ENCODE peak calls at places on chromosomes 7 and 10, in nine cellular contexts. K is fibroblast of villous mesenchyme; L is dorsolateral prefrontal cortex; V is RWPE1; G is stimulated activated CD8-positive, alpha-beta memory T cell treated with anti-CD3 and anti-CD28 coated beads, Interleukin-4, amount 100 ng/mL, for 24 hours; F is cardiac muscle cell; P is nucleus accumbens; U is activated naive CD4-positive, alpha-beta T cell treated with anti-CD3 and anti-CD28 coated beads, Interleukin-2, amount 10 ng/mL, durations not matched to agents 7 days and 5 days; J is anterior cingulate cortex. X is an unnamed sample.
A peak's percentile ranks its signal among the peaks of the same experiment; 100 is the strongest.

GRCh38 chr10:120349069-120349468 is 108.0 kb upstream of the PLPP4 start:
- DNase-seq in K (no peak), L (no peak), V (no peak), G (no peak), F (no peak), P (no peak), U (no peak), J (no peak), X (no peak)

GRCh38 chr7:58086871-58087535 is 637.0 kb downstream of the ZNF716 start:
- DNase-seq in K (no peak), L (no peak), V (no peak), G (no peak), F (no peak), P (no peak), U (no peak), J (no peak), X (no peak)

GRCh38 chr10:16518822-16519221 is 2.9 kb downstream of the C1QL3 start:
- DNase-seq in K (no peak), L (no peak), V (no peak), G (no peak), F (no peak), P (no peak), U (no peak), J (no peak), X (no peak)

GRCh38 chr7:149741629-149742028 is 31.8 kb downstream of the ZNF467 start:
- DNase-seq in K (no peak), L (peak; percentile 66), V (no peak), G (no peak), F (no peak), P (peak; percentile 25), U (no peak), J (peak; percentile 58), X (no peak)

GRCh38 chr7:49639068-49639593 is 134.3 kb upstream of the VWC2 start:
- DNase-seq in K (no peak), L (no peak), V (peak; percentile 8), G (no peak), F (no peak), P (no peak), U (no peak), J (no peak), X (no peak)

GRCh38 chr7:105245398-105246099 is 143.2 kb downstream of the SRPK2 start:
- DNase-seq in K (no peak), L (no peak), V (no peak), G (no peak), F (no peak), P (no peak), U (no peak), J (no peak), X (no peak)

GRCh38 chr7:82036146-82036886 is 266.5 kb upstream of the HGF start:
- DNase-seq in K (peak; percentile 59), L (no peak), V (no peak), G (no peak), F (no peak), P (no peak), U (no peak), J (no peak), X (no peak)

GRCh38 chr7:24456526-24457214 is 116.6 kb upstream of the PALS2 start:
- DNase-seq in K (peak; percentile 1), L (no peak), V (no peak), G (no peak), F (no peak), P (peak; percentile 15), U (no peak), J (no peak), X (no peak)

GRCh38 chr10:92241158-92241500 is 49.7 kb downstream of the CPEB3 start:
- DNase-seq in K (no peak), L (no peak), V (peak; percentile 38), G (no peak), F (peak; percentile 67), P (peak; percentile 50), U (no peak), J (no peak), X (no peak)

GRCh38 chr7:140645166-140645565 is 4.6 kb upstream of the DENND2A start:
- DNase-seq in K (no peak), L (no peak), V (no peak), G (no peak), F (no peak), P (no peak), U (peak; percentile 38), J (no peak), X (no peak)

GRCh38 chr7:78787854-78788253 is 665.6 kb downstream of the MAGI2 start:
- DNase-seq in K (no peak), L (no peak), V (peak; percentile 8), G (no peak), F (no peak), P (no peak), U (no peak), J (no peak), X (no peak)

GRCh38 chr10:28367865-28368541 is 65.1 kb upstream of the MPP7 start:
- DNase-seq in K (no peak), L (no peak), V (peak; percentile 14), G (peak; percentile 26), F (no peak), P (no peak), U (peak; percentile 81), J (no peak), X (no peak)

GRCh38 chr7:6160191-6160623 is 112.2 kb downstream of the CYTH3 start:
- DNase-seq in K (peak; percentile 88), L (peak; percentile 62), V (peak; percentile 55), G (no peak), F (peak; percentile 69), P (peak; percentile 30), U (no peak), J (peak; percentile 43), X (no peak)

GRCh38 chr7:40802497-40802896 is 667.7 kb downstream of the SUGCT start:
- DNase-seq in K (no peak), L (no peak), V (no peak), G (no peak), F (no peak), P (no peak), U (no peak), J (no peak), X (no peak)

GRCh38 chr7:70586822-70587221 is 545.1 kb upstream of the GALNT17 start:
- DNase-seq in K (no peak), L (no peak), V (no peak), G (no peak), F (no peak), P (no peak), U (no peak), J (no peak), X (no peak)

GRCh38 chr10:89206402-89207180 is 526 bp downstream of the CH25H start:
- DNase-seq in K (peak; percentile 35), L (peak; percentile 44), V (no peak), G (no peak), F (peak; percentile 8), P (no peak), U (peak; percentile 61), J (no peak), X (peak; percentile 59)

GRCh38 chr7:107291434-107291833 is 122.6 kb downstream of the HBP1 start:
- DNase-seq in K (no peak), L (no peak), V (no peak), G (no peak), F (no peak), P (no peak), U (no peak), J (no peak), X (no peak)

GRCh38 chr7:149764481-149765398 is 8.6 kb downstream of the ZNF467 start:
- DNase-seq in K (no peak), L (no peak), V (peak; percentile 15), G (no peak), F (peak; percentile 66), P (no peak), U (no peak), J (no peak), X (no peak)